ENCODE peak calls at places on chromosomes 1 and 21, in seven cellular contexts. E, A, Y, G, X, Z and B are unnamed samples.

GRCh38 chr1:94345148-94345721 is 73.0 kb upstream of the ABCD3 start:
- DNase-seq in E (no peak), X (no peak), A (no peak), G (no peak), Y (no peak), Z (no peak), B (no peak)

GRCh38 chr1:212691561-212692071 is 8.0 kb downstream of the BATF3 start:
- DNase-seq in Y (no peak), Z (no peak), X (no peak), G (no peak), A (no peak), E (no peak), B (no peak)

GRCh38 chr1:237032029-237032428 is 10.0 kb upstream of the RYR2 start:
- DNase-seq in A (no peak), X (peak; percentile 2), Z (no peak), Y (no peak), G (peak; percentile 48), E (no peak), B (peak; percentile 46)

GRCh38 chr1:154759196-154759595 is 110.9 kb downstream of the KCNN3 start:
- DNase-seq in X (no peak), G (no peak), E (no peak), Z (no peak), Y (no peak), A (no peak), B (no peak)

GRCh38 chr1:8340456-8340855 is 22.5 kb downstream of the SLC45A1 start:
- DNase-seq in A (no peak), Z (no peak), X (no peak), Y (no peak), G (no peak), E (no peak), B (no peak)

GRCh38 chr21:44647222-44647552 is 973 bp downstream of the KRTAP10-11 start:
- DNase-seq in E (no peak), Y (peak; percentile 12), X (no peak), A (no peak), G (no peak), Z (no peak), B (no peak)

GRCh38 chr1:7592120-7592798 is 178.8 kb upstream of the VAMP3 start:
- DNase-seq in E (no peak), X (no peak), A (no peak), G (no peak), Z (no peak), Y (no peak), B (no peak)

GRCh38 chr1:28371011-28371378 is 1.5 kb downstream of the PHACTR4 start:
- DNase-seq in G (no peak), X (no peak), Y (no peak), Z (no peak), A (no peak), E (no peak), B (no peak)

GRCh38 chr1:164510435-164510834 is 48.5 kb upstream of the PBX1 start:
- DNase-seq in G (peak; percentile 11), X (peak; percentile 4), A (no peak), E (no peak), Z (no peak), Y (no peak), B (no peak)

GRCh38 chr21:16082038-16082816 is 352.4 kb downstream of the USP25 start:
- DNase-seq in X (peak; percentile 35), G (peak; percentile 56), A (peak; percentile 31), E (no peak), Z (no peak), Y (no peak), B (no peak)

GRCh38 chr1:211036701-211037494 is 97.0 kb downstream of the KCNH1 start:
- DNase-seq in E (peak; percentile 39), G (peak; percentile 97), Z (no peak), X (peak; percentile 88), A (no peak), Y (no peak), B (peak; percentile 34)

GRCh38 chr1:154407021-154407865 is 2.1 kb downstream of the IL6R start:
- DNase-seq in A (no peak), Z (no peak), E (no peak), Y (no peak), G (no peak), X (no peak), B (no peak)

GRCh38 chr1:148290881-148291280 is 138.8 kb upstream of the NBPF11 start:
- DNase-seq in Y (no peak), Z (no peak), X (peak; percentile 24), E (no peak), G (no peak), A (no peak), B (no peak)

GRCh38 chr1:235878082-235878781 is 11.5 kb upstream of the LYST start:
- DNase-seq in X (no peak), A (no peak), Z (no peak), E (no peak), Y (no peak), G (no peak), B (no peak)

GRCh38 chr1:18118078-18118477 is 10.5 kb downstream of the IGSF21 start:
- DNase-seq in A (peak; percentile 88), X (no peak), G (no peak), Z (no peak), E (no peak), Y (peak; percentile 50), B (no peak)

GRCh38 chr1:193060938-193061337 is 1.5 kb downstream of the RO60 start:
- DNase-seq in Y (no peak), G (peak; percentile 7), Z (no peak), A (peak; percentile 4), E (no peak), X (peak; percentile 27), B (no peak)

GRCh38 chr1:88111806-88112205 is 572.3 kb upstream of the PKN2 start:
- DNase-seq in X (no peak), G (no peak), Z (no peak), A (no peak), E (peak; percentile 12), Y (no peak), B (no peak)

GRCh38 chr1:244760471-244760870 is 75.0 kb upstream of the COX20 start:
- DNase-seq in Y (no peak), A (no peak), G (no peak), E (no peak), X (no peak), Z (no peak), B (no peak)

GRCh38 chr1:64515427-64515826 is 45.5 kb downstream of the CACHD1 start:
- DNase-seq in Y (no peak), X (peak; percentile 92), G (peak; percentile 48), A (peak; percentile 9), E (no peak), Z (no peak), B (no peak)

GRCh38 chr1:109624215-109625010 is 4.8 kb downstream of the AMPD2 start:
- DNase-seq in A (no peak), G (no peak), X (no peak), Y (peak; percentile 44), Z (no peak), E (no peak), B (peak; percentile 17)

GRCh38 chr1:150829751-150830150 is 21.7 kb upstream of the CTSK start:
- DNase-seq in E (no peak), X (no peak), A (no peak), G (no peak), Y (no peak), Z (no peak), B (no peak)

GRCh38 chr1:224433041-224433670 is 1.4 kb downstream of the WDR26 start:
- DNase-seq in Z (no peak), A (no peak), X (peak; percentile 40), G (peak; percentile 10), Y (no peak), E (no peak), B (no peak)

GRCh38 chr1:152042030-152042429 is 5.2 kb upstream of the S100A11 start:
- DNase-seq in Z (no peak), Y (no peak), X (no peak), E (no peak), G (no peak), A (no peak), B (no peak)

GRCh38 chr1:114080511-114081144 is 73.0 kb downstream of the SYT6 start:
- DNase-seq in E (no peak), G (no peak), Y (no peak), A (no peak), X (no peak), Z (no peak), B (no peak)

GRCh38 chr1:19433610-19433999 is 51.7 kb downstream of the CAPZB start:
- DNase-seq in X (peak; percentile 63), Y (no peak), Z (no peak), E (no peak), G (no peak), A (no peak), B (no peak)

GRCh38 chr1:64163972-64164371 is 39.5 kb upstream of the UBE2U start:
- DNase-seq in E (no peak), A (no peak), Z (no peak), G (peak; percentile 63), Y (no peak), X (peak; percentile 67), B (no peak)

GRCh38 chr1:230800891-230801290 is 53.7 kb downstream of the CAPN9 start:
- DNase-seq in X (no peak), G (no peak), Y (no peak), E (no peak), A (no peak), Z (no peak), B (no peak)

GRCh38 chr21:41974752-41975053 is 20.9 kb upstream of the C2CD2 start:
- DNase-seq in G (no peak), X (no peak), A (no peak), Y (no peak), E (no peak), Z (no peak), B (no peak)

GRCh38 chr1:68828013-68828412 is 331.1 kb upstream of the DEPDC1 start:
- DNase-seq in A (no peak), X (no peak), Y (no peak), G (no peak), E (no peak), Z (no peak), B (no peak)

GRCh38 chr1:5637171-5637570 is 355.1 kb downstream of the NPHP4 start:
- DNase-seq in Z (no peak), Y (no peak), E (no peak), X (no peak), G (no peak), A (peak; percentile 7), B (no peak)

GRCh38 chr1:22288593-22289241 is 145.8 kb upstream of the WNT4 start:
- DNase-seq in E (peak; percentile 12), Y (no peak), X (no peak), Z (no peak), G (no peak), A (no peak), B (no peak)

GRCh38 chr1:178189814-178190213 is 95.9 kb downstream of the RASAL2 start:
- DNase-seq in E (peak; percentile 51), G (no peak), X (peak; percentile 36), A (no peak), Z (no peak), Y (no peak), B (no peak)

GRCh38 chr21:41766883-41767605 is at the start of gene RIPK4:
- DNase-seq in Z (peak; percentile 13), E (peak; percentile 76), X (no peak), G (peak; percentile 14), A (peak; percentile 92), Y (peak; percentile 68), B (peak; percentile 84)